ENCODE peak calls at places on chromosome 20, in nine cellular contexts. W is aorta, T is NCI-H2029, C is activated gamma-delta T cell treated with Interleukin-2 at 50 U/mL for 16 hours, O is DMS153, Z is HT-29, S is non-pigmented ciliary epithelial cell, G is T-helper 2 cell, B is osteocyte. L is an unnamed sample.
A peak's percentile ranks its signal among the peaks of the same experiment; 100 is the strongest.

GRCh38 chr20:38805958-38806854 is 709 bp downstream of the PPP1R16B start:
- DNase-seq in W (peak; percentile 49), T (no peak), C (peak; percentile 34), O (no peak), Z (no peak), S (no peak), G (peak; percentile 58), B (no peak), L (peak; percentile 58)

GRCh38 chr20:6614836-6615235 is 152.7 kb upstream of the BMP2 start:
- DNase-seq in W (no peak), T (no peak), C (no peak), O (no peak), Z (no peak), S (no peak), G (no peak), B (no peak), L (no peak)

GRCh38 chr20:63421094-63421692 is 51.3 kb downstream of the KCNQ2 start:
- DNase-seq in W (no peak), T (no peak), C (no peak), O (no peak), Z (no peak), S (no peak), G (no peak), B (no peak), L (no peak)

GRCh38 chr20:51493346-51493791 is 49.1 kb downstream of the NFATC2 start:
- DNase-seq in W (no peak), T (no peak), C (no peak), O (no peak), Z (no peak), S (no peak), G (no peak), B (no peak), L (no peak)

GRCh38 chr20:36147707-36148106 is 6.8 kb upstream of the EPB41L1 start:
- DNase-seq in W (peak; percentile 24), T (no peak), C (no peak), O (no peak), Z (no peak), S (no peak), G (no peak), B (no peak), L (no peak)

GRCh38 chr20:36217226-36217625 is 19.1 kb upstream of the AAR2 start:
- DNase-seq in W (no peak), T (no peak), C (no peak), O (no peak), Z (peak; percentile 75), S (no peak), G (no peak), B (no peak), L (no peak)

GRCh38 chr20:3813758-3814581 is 6.4 kb upstream of the AP5S1 start:
- DNase-seq in W (no peak), T (no peak), C (no peak), O (no peak), Z (no peak), S (no peak), G (peak; percentile 76), B (no peak), L (no peak)

GRCh38 chr20:53751394-53752368 is 158.0 kb upstream of the ZNF217 start:
- DNase-seq in W (no peak), T (no peak), C (peak; percentile 30), O (no peak), Z (peak; percentile 75), S (no peak), G (peak; percentile 87), B (no peak), L (peak; percentile 38)

GRCh38 chr20:53792946-53793536 is 199.4 kb upstream of the ZNF217 start:
- DNase-seq in W (no peak), T (no peak), C (no peak), O (no peak), Z (no peak), S (no peak), G (no peak), B (no peak), L (no peak)

GRCh38 chr20:19758888-19759331 is 852 bp downstream of the RIN2 start:
- DNase-seq in W (peak; percentile 89), T (no peak), C (no peak), O (no peak), Z (no peak), S (no peak), G (no peak), B (no peak), L (no peak)

GRCh38 chr20:32098786-32099185 is 10.7 kb upstream of the TM9SF4 start:
- DNase-seq in W (no peak), T (no peak), C (no peak), O (no peak), Z (no peak), S (no peak), G (no peak), B (no peak), L (no peak)

GRCh38 chr20:35320396-35321126 is 28.3 kb upstream of the FAM83C start:
- DNase-seq in W (no peak), T (no peak), C (no peak), O (no peak), Z (peak; percentile 79), S (peak; percentile 76), G (no peak), B (no peak), L (no peak)

GRCh38 chr20:46117704-46118467 is at the start of gene CD40:
- DNase-seq in W (peak; percentile 93), T (peak; percentile 62), C (peak; percentile 61), O (peak; percentile 63), Z (no peak), S (no peak), G (peak; percentile 35), B (no peak), L (peak; percentile 64)

GRCh38 chr20:23049933-23050838 is 714 bp upstream of the THBD start:
- DNase-seq in W (peak; percentile 77), T (no peak), C (no peak), O (no peak), Z (no peak), S (no peak), G (no peak), B (no peak), L (no peak)

GRCh38 chr20:4952229-4952628 is 49.1 kb downstream of the SLC23A2 start:
- DNase-seq in W (no peak), T (no peak), C (no peak), O (no peak), Z (no peak), S (no peak), G (no peak), B (no peak), L (no peak)

GRCh38 chr20:30168025-30168799 is 1089.3 kb upstream of the DEFB115 start:
- DNase-seq in W (no peak), T (no peak), C (no peak), O (no peak), Z (no peak), S (no peak), G (peak; percentile 35), B (no peak), L (no peak)

GRCh38 chr20:433300-433975 is 25.3 kb downstream of the RBCK1 start:
- DNase-seq in W (peak; percentile 22), T (no peak), C (peak; percentile 60), O (no peak), Z (peak; percentile 23), S (no peak), G (peak; percentile 88), B (no peak), L (peak; percentile 53)

GRCh38 chr20:20780127-20780822 is 67.8 kb upstream of the RALGAPA2 start:
- DNase-seq in W (peak; percentile 84), T (peak; percentile 88), C (no peak), O (peak; percentile 62), Z (peak; percentile 68), S (no peak), G (peak; percentile 28), B (no peak), L (no peak)

L was measured in CD4-positive, CD25-positive, alpha-beta regulatory T cell.